ENCODE peak calls at places on chromosome 4, in eight cellular contexts. One of them, this sample, is unnamed.

GRCh38 chr4:64125354-64125753 is 283.9 kb downstream of the TECRL start:
- DNase-seq in endodermal cell: no peak
- DNase-seq in stimulated activated CD4-positive, alpha-beta T cell treated with anti-CD3 and anti-CD28 coated beads, Interleukin-2, amount 100 ng/mL, for 48 hours: no peak
- DNase-seq in colonic mucosa: no peak
- DNase-seq in GM20000: no peak
- DNase-seq in Peyer's patch: no peak
- DNase-seq in NCI-H1694 treated with DMSO at 0.1 percent for 48 hours: no peak
- DNase-seq in GM12865: no peak
- DNase-seq in this sample: no peak

GRCh38 chr4:93467484-93468155 is 360.9 kb upstream of the ATOH1 start:
- DNase-seq in colonic mucosa: no peak
- DNase-seq in Peyer's patch: no peak
- DNase-seq in GM12865: no peak
- DNase-seq in endodermal cell: no peak
- DNase-seq in GM20000: no peak
- DNase-seq in NCI-H1694 treated with DMSO at 0.1 percent for 48 hours: no peak
- DNase-seq in stimulated activated CD4-positive, alpha-beta T cell treated with anti-CD3 and anti-CD28 coated beads, Interleukin-2, amount 100 ng/mL, for 48 hours: no peak
- DNase-seq in this sample: no peak

GRCh38 chr4:123351713-123352112 is 44.9 kb upstream of the SPRY1 start:
- DNase-seq in Peyer's patch: no peak
- DNase-seq in colonic mucosa: no peak
- DNase-seq in stimulated activated CD4-positive, alpha-beta T cell treated with anti-CD3 and anti-CD28 coated beads, Interleukin-2, amount 100 ng/mL, for 48 hours: no peak
- DNase-seq in GM20000: no peak
- DNase-seq in endodermal cell: no peak
- DNase-seq in NCI-H1694 treated with DMSO at 0.1 percent for 48 hours: no peak
- DNase-seq in GM12865: no peak
- DNase-seq in this sample: no peak

GRCh38 chr4:139767168-139767567 is 101.5 kb downstream of the MGST2 start:
- DNase-seq in NCI-H1694 treated with DMSO at 0.1 percent for 48 hours: no peak
- DNase-seq in colonic mucosa: no peak
- DNase-seq in endodermal cell: no peak
- DNase-seq in stimulated activated CD4-positive, alpha-beta T cell treated with anti-CD3 and anti-CD28 coated beads, Interleukin-2, amount 100 ng/mL, for 48 hours: no peak
- DNase-seq in GM12865: no peak
- DNase-seq in GM20000: no peak
- DNase-seq in Peyer's patch: no peak
- DNase-seq in this sample: no peak

GRCh38 chr4:155512069-155512468 is 135.3 kb upstream of the MAP9 start:
- DNase-seq in colonic mucosa: no peak
- DNase-seq in GM12865: no peak
- DNase-seq in stimulated activated CD4-positive, alpha-beta T cell treated with anti-CD3 and anti-CD28 coated beads, Interleukin-2, amount 100 ng/mL, for 48 hours: no peak
- DNase-seq in Peyer's patch: no peak
- DNase-seq in GM20000: no peak
- DNase-seq in endodermal cell: no peak
- DNase-seq in NCI-H1694 treated with DMSO at 0.1 percent for 48 hours: no peak
- DNase-seq in this sample: no peak

GRCh38 chr4:2244947-2245786 is 3.2 kb upstream of the HAUS3 start:
- DNase-seq in stimulated activated CD4-positive, alpha-beta T cell treated with anti-CD3 and anti-CD28 coated beads, Interleukin-2, amount 100 ng/mL, for 48 hours: no peak
- DNase-seq in Peyer's patch: peak
- DNase-seq in GM12865: peak
- DNase-seq in GM20000: peak
- DNase-seq in NCI-H1694 treated with DMSO at 0.1 percent for 48 hours: no peak
- DNase-seq in colonic mucosa: no peak
- DNase-seq in endodermal cell: peak
- DNase-seq in this sample: no peak

GRCh38 chr4:159856451-159856850 is 753.6 kb downstream of the RAPGEF2 start:
- DNase-seq in GM12865: no peak
- DNase-seq in endodermal cell: peak
- DNase-seq in stimulated activated CD4-positive, alpha-beta T cell treated with anti-CD3 and anti-CD28 coated beads, Interleukin-2, amount 100 ng/mL, for 48 hours: no peak
- DNase-seq in NCI-H1694 treated with DMSO at 0.1 percent for 48 hours: no peak
- DNase-seq in Peyer's patch: no peak
- DNase-seq in GM20000: no peak
- DNase-seq in colonic mucosa: no peak
- DNase-seq in this sample: no peak

GRCh38 chr4:97994765-97995465 is 148.4 kb downstream of the STPG2 start:
- DNase-seq in GM12865: no peak
- DNase-seq in stimulated activated CD4-positive, alpha-beta T cell treated with anti-CD3 and anti-CD28 coated beads, Interleukin-2, amount 100 ng/mL, for 48 hours: no peak
- DNase-seq in NCI-H1694 treated with DMSO at 0.1 percent for 48 hours: no peak
- DNase-seq in endodermal cell: no peak
- DNase-seq in Peyer's patch: no peak
- DNase-seq in GM20000: no peak
- DNase-seq in colonic mucosa: no peak
- DNase-seq in this sample: no peak

GRCh38 chr4:6272863-6273660 is 3.4 kb downstream of the WFS1 start:
- DNase-seq in GM12865: no peak
- DNase-seq in GM20000: no peak
- DNase-seq in NCI-H1694 treated with DMSO at 0.1 percent for 48 hours: no peak
- DNase-seq in stimulated activated CD4-positive, alpha-beta T cell treated with anti-CD3 and anti-CD28 coated beads, Interleukin-2, amount 100 ng/mL, for 48 hours: no peak
- DNase-seq in colonic mucosa: no peak
- DNase-seq in Peyer's patch: no peak
- DNase-seq in endodermal cell: no peak
- DNase-seq in this sample: no peak

GRCh38 chr4:188658958-188659522 is 519.8 kb downstream of the TRIML1 start:
- DNase-seq in Peyer's patch: no peak
- DNase-seq in endodermal cell: peak
- DNase-seq in GM12865: no peak
- DNase-seq in colonic mucosa: no peak
- DNase-seq in NCI-H1694 treated with DMSO at 0.1 percent for 48 hours: no peak
- DNase-seq in stimulated activated CD4-positive, alpha-beta T cell treated with anti-CD3 and anti-CD28 coated beads, Interleukin-2, amount 100 ng/mL, for 48 hours: no peak
- DNase-seq in GM20000: no peak
- DNase-seq in this sample: no peak

GRCh38 chr4:158816953-158817352 is 48.1 kb downstream of the FNIP2 start:
- DNase-seq in GM20000: no peak
- DNase-seq in NCI-H1694 treated with DMSO at 0.1 percent for 48 hours: no peak
- DNase-seq in stimulated activated CD4-positive, alpha-beta T cell treated with anti-CD3 and anti-CD28 coated beads, Interleukin-2, amount 100 ng/mL, for 48 hours: no peak
- DNase-seq in endodermal cell: no peak
- DNase-seq in GM12865: no peak
- DNase-seq in Peyer's patch: no peak
- DNase-seq in colonic mucosa: no peak
- DNase-seq in this sample: no peak

This sample was measured in pons.